ENCODE peak calls at places on chromosome 9, in eight cellular contexts. One of them, this sample, is unnamed.

GRCh38 chr9:38024036-38024681 is 44.9 kb downstream of the SHB start:
- DNase-seq in EH: peak
- DNase-seq in NCI-H1417: peak
- DNase-seq in HuH-7.5: no peak
- DNase-seq in activated CD4-positive, alpha-beta T cell treated with anti-CD3 and anti-CD28 coated beads for 24 hours: no peak
- DNase-seq in mammary epithelial cell: peak
- DNase-seq in left cardiac atrium: peak
- DNase-seq in stimulated activated CD8-positive, alpha-beta memory T cell treated with anti-CD3 and anti-CD28 coated beads, Interleukin-4, amount 100 ng/mL, for 24 hours: no peak
- DNase-seq in this sample: no peak

GRCh38 chr9:89312154-89312616 is 1.2 kb downstream of the CKS2 start:
- DNase-seq in activated CD4-positive, alpha-beta T cell treated with anti-CD3 and anti-CD28 coated beads for 24 hours: no peak
- DNase-seq in EH: peak
- DNase-seq in NCI-H1417: peak
- DNase-seq in left cardiac atrium: no peak
- DNase-seq in HuH-7.5: no peak
- DNase-seq in mammary epithelial cell: peak
- DNase-seq in stimulated activated CD8-positive, alpha-beta memory T cell treated with anti-CD3 and anti-CD28 coated beads, Interleukin-4, amount 100 ng/mL, for 24 hours: no peak
- DNase-seq in this sample: no peak

GRCh38 chr9:116951588-116952433 is 264.7 kb downstream of the TRIM32 start:
- DNase-seq in EH: peak
- DNase-seq in stimulated activated CD8-positive, alpha-beta memory T cell treated with anti-CD3 and anti-CD28 coated beads, Interleukin-4, amount 100 ng/mL, for 24 hours: no peak
- DNase-seq in NCI-H1417: no peak
- DNase-seq in left cardiac atrium: no peak
- DNase-seq in activated CD4-positive, alpha-beta T cell treated with anti-CD3 and anti-CD28 coated beads for 24 hours: no peak
- DNase-seq in HuH-7.5: no peak
- DNase-seq in mammary epithelial cell: peak
- DNase-seq in this sample: no peak

GRCh38 chr9:15909297-15909696 is 356.5 kb downstream of the CCDC171 start:
- DNase-seq in HuH-7.5: no peak
- DNase-seq in stimulated activated CD8-positive, alpha-beta memory T cell treated with anti-CD3 and anti-CD28 coated beads, Interleukin-4, amount 100 ng/mL, for 24 hours: no peak
- DNase-seq in left cardiac atrium: no peak
- DNase-seq in NCI-H1417: no peak
- DNase-seq in activated CD4-positive, alpha-beta T cell treated with anti-CD3 and anti-CD28 coated beads for 24 hours: no peak
- DNase-seq in EH: peak
- DNase-seq in mammary epithelial cell: peak
- DNase-seq in this sample: no peak

GRCh38 chr9:277595-278330 is 63.1 kb downstream of the DOCK8 start:
- DNase-seq in EH: no peak
- DNase-seq in NCI-H1417: no peak
- DNase-seq in left cardiac atrium: no peak
- DNase-seq in stimulated activated CD8-positive, alpha-beta memory T cell treated with anti-CD3 and anti-CD28 coated beads, Interleukin-4, amount 100 ng/mL, for 24 hours: no peak
- DNase-seq in HuH-7.5: no peak
- DNase-seq in activated CD4-positive, alpha-beta T cell treated with anti-CD3 and anti-CD28 coated beads for 24 hours: no peak
- DNase-seq in mammary epithelial cell: no peak
- DNase-seq in this sample: peak

GRCh38 chr9:136438909-136439549 is 616 bp downstream of the INPP5E start:
- DNase-seq in mammary epithelial cell: peak
- DNase-seq in NCI-H1417: peak
- DNase-seq in activated CD4-positive, alpha-beta T cell treated with anti-CD3 and anti-CD28 coated beads for 24 hours: peak
- DNase-seq in left cardiac atrium: no peak
- DNase-seq in EH: peak
- DNase-seq in HuH-7.5: peak
- DNase-seq in stimulated activated CD8-positive, alpha-beta memory T cell treated with anti-CD3 and anti-CD28 coated beads, Interleukin-4, amount 100 ng/mL, for 24 hours: peak
- DNase-seq in this sample: peak

GRCh38 chr9:6869081-6869948 is 111.5 kb downstream of the KDM4C start:
- DNase-seq in mammary epithelial cell: no peak
- DNase-seq in stimulated activated CD8-positive, alpha-beta memory T cell treated with anti-CD3 and anti-CD28 coated beads, Interleukin-4, amount 100 ng/mL, for 24 hours: no peak
- DNase-seq in left cardiac atrium: no peak
- DNase-seq in EH: no peak
- DNase-seq in HuH-7.5: no peak
- DNase-seq in NCI-H1417: no peak
- DNase-seq in activated CD4-positive, alpha-beta T cell treated with anti-CD3 and anti-CD28 coated beads for 24 hours: no peak
- DNase-seq in this sample: no peak

GRCh38 chr9:4547016-4547415 is 56.7 kb downstream of the SLC1A1 start:
- DNase-seq in HuH-7.5: no peak
- DNase-seq in mammary epithelial cell: no peak
- DNase-seq in EH: peak
- DNase-seq in activated CD4-positive, alpha-beta T cell treated with anti-CD3 and anti-CD28 coated beads for 24 hours: no peak
- DNase-seq in left cardiac atrium: no peak
- DNase-seq in NCI-H1417: no peak
- DNase-seq in stimulated activated CD8-positive, alpha-beta memory T cell treated with anti-CD3 and anti-CD28 coated beads, Interleukin-4, amount 100 ng/mL, for 24 hours: no peak
- DNase-seq in this sample: no peak

GRCh38 chr9:115808695-115809094 is 344.9 kb upstream of the PAPPA start:
- DNase-seq in HuH-7.5: no peak
- DNase-seq in NCI-H1417: no peak
- DNase-seq in activated CD4-positive, alpha-beta T cell treated with anti-CD3 and anti-CD28 coated beads for 24 hours: no peak
- DNase-seq in EH: peak
- DNase-seq in stimulated activated CD8-positive, alpha-beta memory T cell treated with anti-CD3 and anti-CD28 coated beads, Interleukin-4, amount 100 ng/mL, for 24 hours: no peak
- DNase-seq in left cardiac atrium: no peak
- DNase-seq in mammary epithelial cell: peak
- DNase-seq in this sample: no peak

GRCh38 chr9:114087721-114088120 is 9.6 kb upstream of the AMBP start:
- DNase-seq in stimulated activated CD8-positive, alpha-beta memory T cell treated with anti-CD3 and anti-CD28 coated beads, Interleukin-4, amount 100 ng/mL, for 24 hours: no peak
- DNase-seq in HuH-7.5: no peak
- DNase-seq in left cardiac atrium: no peak
- DNase-seq in mammary epithelial cell: no peak
- DNase-seq in EH: no peak
- DNase-seq in NCI-H1417: no peak
- DNase-seq in activated CD4-positive, alpha-beta T cell treated with anti-CD3 and anti-CD28 coated beads for 24 hours: no peak
- DNase-seq in this sample: no peak

GRCh38 chr9:131266301-131267229 is 9.7 kb downstream of the FAM78A start:
- DNase-seq in EH: no peak
- DNase-seq in activated CD4-positive, alpha-beta T cell treated with anti-CD3 and anti-CD28 coated beads for 24 hours: no peak
- DNase-seq in left cardiac atrium: no peak
- DNase-seq in NCI-H1417: no peak
- DNase-seq in mammary epithelial cell: no peak
- DNase-seq in HuH-7.5: no peak
- DNase-seq in stimulated activated CD8-positive, alpha-beta memory T cell treated with anti-CD3 and anti-CD28 coated beads, Interleukin-4, amount 100 ng/mL, for 24 hours: no peak
- DNase-seq in this sample: no peak

GRCh38 chr9:15711531-15712295 is 158.9 kb downstream of the CCDC171 start:
- DNase-seq in activated CD4-positive, alpha-beta T cell treated with anti-CD3 and anti-CD28 coated beads for 24 hours: no peak
- DNase-seq in stimulated activated CD8-positive, alpha-beta memory T cell treated with anti-CD3 and anti-CD28 coated beads, Interleukin-4, amount 100 ng/mL, for 24 hours: no peak
- DNase-seq in mammary epithelial cell: no peak
- DNase-seq in EH: no peak
- DNase-seq in NCI-H1417: no peak
- DNase-seq in HuH-7.5: no peak
- DNase-seq in left cardiac atrium: no peak
- DNase-seq in this sample: no peak

GRCh38 chr9:81632599-81632998 is 56.7 kb downstream of the TLE1 start:
- DNase-seq in mammary epithelial cell: no peak
- DNase-seq in HuH-7.5: no peak
- DNase-seq in stimulated activated CD8-positive, alpha-beta memory T cell treated with anti-CD3 and anti-CD28 coated beads, Interleukin-4, amount 100 ng/mL, for 24 hours: no peak
- DNase-seq in left cardiac atrium: no peak
- DNase-seq in activated CD4-positive, alpha-beta T cell treated with anti-CD3 and anti-CD28 coated beads for 24 hours: no peak
- DNase-seq in NCI-H1417: no peak
- DNase-seq in EH: peak
- DNase-seq in this sample: no peak

GRCh38 chr9:80320480-80320879 is 748.7 kb downstream of the TLE4 start:
- DNase-seq in stimulated activated CD8-positive, alpha-beta memory T cell treated with anti-CD3 and anti-CD28 coated beads, Interleukin-4, amount 100 ng/mL, for 24 hours: no peak
- DNase-seq in mammary epithelial cell: no peak
- DNase-seq in HuH-7.5: no peak
- DNase-seq in left cardiac atrium: no peak
- DNase-seq in activated CD4-positive, alpha-beta T cell treated with anti-CD3 and anti-CD28 coated beads for 24 hours: no peak
- DNase-seq in NCI-H1417: no peak
- DNase-seq in EH: peak
- DNase-seq in this sample: no peak

GRCh38 chr9:75451045-75451444 is 362.7 kb downstream of the OSTF1 start:
- DNase-seq in NCI-H1417: no peak
- DNase-seq in mammary epithelial cell: no peak
- DNase-seq in EH: no peak
- DNase-seq in left cardiac atrium: no peak
- DNase-seq in activated CD4-positive, alpha-beta T cell treated with anti-CD3 and anti-CD28 coated beads for 24 hours: no peak
- DNase-seq in HuH-7.5: no peak
- DNase-seq in stimulated activated CD8-positive, alpha-beta memory T cell treated with anti-CD3 and anti-CD28 coated beads, Interleukin-4, amount 100 ng/mL, for 24 hours: no peak
- DNase-seq in this sample: no peak

GRCh38 chr9:87602933-87603643 is 105.4 kb downstream of the DAPK1 start:
- DNase-seq in NCI-H1417: peak
- DNase-seq in stimulated activated CD8-positive, alpha-beta memory T cell treated with anti-CD3 and anti-CD28 coated beads, Interleukin-4, amount 100 ng/mL, for 24 hours: no peak
- DNase-seq in mammary epithelial cell: no peak
- DNase-seq in left cardiac atrium: no peak
- DNase-seq in activated CD4-positive, alpha-beta T cell treated with anti-CD3 and anti-CD28 coated beads for 24 hours: no peak
- DNase-seq in HuH-7.5: no peak
- DNase-seq in EH: no peak
- DNase-seq in this sample: no peak

GRCh38 chr9:130042931-130043653 is at the start of gene FNBP1:
- DNase-seq in NCI-H1417: peak
- DNase-seq in mammary epithelial cell: peak
- DNase-seq in stimulated activated CD8-positive, alpha-beta memory T cell treated with anti-CD3 and anti-CD28 coated beads, Interleukin-4, amount 100 ng/mL, for 24 hours: peak
- DNase-seq in HuH-7.5: peak
- DNase-seq in EH: peak
- DNase-seq in activated CD4-positive, alpha-beta T cell treated with anti-CD3 and anti-CD28 coated beads for 24 hours: peak
- DNase-seq in left cardiac atrium: peak
- DNase-seq in this sample: peak

GRCh38 chr9:25964239-25964638 is 286.0 kb upstream of the TUSC1 start:
- DNase-seq in stimulated activated CD8-positive, alpha-beta memory T cell treated with anti-CD3 and anti-CD28 coated beads, Interleukin-4, amount 100 ng/mL, for 24 hours: no peak
- DNase-seq in EH: peak
- DNase-seq in activated CD4-positive, alpha-beta T cell treated with anti-CD3 and anti-CD28 coated beads for 24 hours: no peak
- DNase-seq in mammary epithelial cell: peak
- DNase-seq in left cardiac atrium: no peak
- DNase-seq in HuH-7.5: peak
- DNase-seq in NCI-H1417: peak
- DNase-seq in this sample: no peak

GRCh38 chr9:112846528-112847488 is 43.9 kb downstream of the SLC46A2 start:
- DNase-seq in mammary epithelial cell: no peak
- DNase-seq in EH: peak
- DNase-seq in NCI-H1417: no peak
- DNase-seq in left cardiac atrium: no peak
- DNase-seq in stimulated activated CD8-positive, alpha-beta memory T cell treated with anti-CD3 and anti-CD28 coated beads, Interleukin-4, amount 100 ng/mL, for 24 hours: no peak
- DNase-seq in activated CD4-positive, alpha-beta T cell treated with anti-CD3 and anti-CD28 coated beads for 24 hours: no peak
- DNase-seq in HuH-7.5: no peak
- DNase-seq in this sample: no peak

GRCh38 chr9:111148390-111148993 is 110.2 kb upstream of the LPAR1 start:
- DNase-seq in activated CD4-positive, alpha-beta T cell treated with anti-CD3 and anti-CD28 coated beads for 24 hours: no peak
- DNase-seq in left cardiac atrium: no peak
- DNase-seq in stimulated activated CD8-positive, alpha-beta memory T cell treated with anti-CD3 and anti-CD28 coated beads, Interleukin-4, amount 100 ng/mL, for 24 hours: no peak
- DNase-seq in mammary epithelial cell: peak
- DNase-seq in HuH-7.5: no peak
- DNase-seq in EH: peak
- DNase-seq in NCI-H1417: no peak
- DNase-seq in this sample: no peak

GRCh38 chr9:21796768-21797167 is 5.7 kb upstream of the MTAP start:
- DNase-seq in left cardiac atrium: no peak
- DNase-seq in EH: peak
- DNase-seq in HuH-7.5: no peak
- DNase-seq in mammary epithelial cell: peak
- DNase-seq in stimulated activated CD8-positive, alpha-beta memory T cell treated with anti-CD3 and anti-CD28 coated beads, Interleukin-4, amount 100 ng/mL, for 24 hours: no peak
- DNase-seq in NCI-H1417: no peak
- DNase-seq in activated CD4-positive, alpha-beta T cell treated with anti-CD3 and anti-CD28 coated beads for 24 hours: no peak
- DNase-seq in this sample: no peak

GRCh38 chr9:2085719-2086515 is 70.8 kb downstream of the SMARCA2 start:
- DNase-seq in activated CD4-positive, alpha-beta T cell treated with anti-CD3 and anti-CD28 coated beads for 24 hours: no peak
- DNase-seq in stimulated activated CD8-positive, alpha-beta memory T cell treated with anti-CD3 and anti-CD28 coated beads, Interleukin-4, amount 100 ng/mL, for 24 hours: no peak
- DNase-seq in mammary epithelial cell: no peak
- DNase-seq in EH: peak
- DNase-seq in HuH-7.5: no peak
- DNase-seq in left cardiac atrium: no peak
- DNase-seq in NCI-H1417: no peak
- DNase-seq in this sample: no peak

GRCh38 chr9:136013524-136014034 is 52.4 kb upstream of the UBAC1 start:
- DNase-seq in HuH-7.5: no peak
- DNase-seq in activated CD4-positive, alpha-beta T cell treated with anti-CD3 and anti-CD28 coated beads for 24 hours: no peak
- DNase-seq in mammary epithelial cell: no peak
- DNase-seq in stimulated activated CD8-positive, alpha-beta memory T cell treated with anti-CD3 and anti-CD28 coated beads, Interleukin-4, amount 100 ng/mL, for 24 hours: no peak
- DNase-seq in EH: no peak
- DNase-seq in NCI-H1417: no peak
- DNase-seq in left cardiac atrium: peak
- DNase-seq in this sample: no peak

GRCh38 chr9:98917691-98918487 is 25.8 kb upstream of the COL15A1 start:
- DNase-seq in activated CD4-positive, alpha-beta T cell treated with anti-CD3 and anti-CD28 coated beads for 24 hours: no peak
- DNase-seq in left cardiac atrium: no peak
- DNase-seq in NCI-H1417: no peak
- DNase-seq in EH: peak
- DNase-seq in mammary epithelial cell: no peak
- DNase-seq in stimulated activated CD8-positive, alpha-beta memory T cell treated with anti-CD3 and anti-CD28 coated beads, Interleukin-4, amount 100 ng/mL, for 24 hours: no peak
- DNase-seq in HuH-7.5: no peak
- DNase-seq in this sample: no peak